ENCODE peak calls at places on chromosomes 7 and 10, in nine cellular contexts. X, J, R, K, S, C, B, E and M are unnamed samples.
A peak's percentile ranks its signal among the peaks of the same experiment; 100 is the strongest.

GRCh38 chr7:29565982-29566746 is 2.5 kb downstream of the PRR15 start:
- DNase-seq in C (peak; percentile 88), K (no peak), X (peak; percentile 76), R (no peak), B (no peak), J (no peak), E (peak; percentile 42), S (peak; percentile 12), M (no peak)

GRCh38 chr10:71522438-71523144 is 125.9 kb downstream of the CDH23 start:
- DNase-seq in K (no peak), X (no peak), S (no peak), C (no peak), E (no peak), R (peak; percentile 42), B (no peak), J (no peak), M (no peak)

GRCh38 chr7:512541-513311 is 6.9 kb downstream of the PDGFA start:
- DNase-seq in J (no peak), C (peak; percentile 89), B (no peak), X (no peak), S (no peak), K (no peak), R (no peak), E (peak; percentile 84), M (no peak)

GRCh38 chr10:44979281-44980181 is 922 bp upstream of the DEPP1 start:
- DNase-seq in C (no peak), R (no peak), K (peak; percentile 73), X (peak; percentile 69), J (no peak), S (no peak), B (no peak), E (no peak), M (no peak)

GRCh38 chr10:78139336-78139735 is 105.7 kb downstream of the RPS24 start:
- DNase-seq in J (no peak), C (peak; percentile 27), R (no peak), B (no peak), S (no peak), K (no peak), E (no peak), X (no peak), M (no peak)

GRCh38 chr7:67019562-67020390 is 23.1 kb downstream of the TYW1 start:
- DNase-seq in R (peak; percentile 53), K (no peak), X (no peak), C (no peak), B (no peak), S (no peak), E (no peak), J (no peak), M (no peak)

GRCh38 chr7:24793982-24794648 is 36.9 kb upstream of the GSDME start:
- DNase-seq in K (no peak), J (no peak), R (no peak), X (no peak), E (no peak), S (no peak), B (no peak), C (no peak), M (no peak)

GRCh38 chr10:24951201-24952145 is 933 bp downstream of the PRTFDC1 start:
- DNase-seq in J (no peak), X (no peak), K (no peak), C (no peak), B (no peak), E (peak; percentile 49), S (peak; percentile 25), R (peak; percentile 25), M (no peak)

GRCh38 chr7:84510501-84510900 is 315.9 kb upstream of the SEMA3A start:
- DNase-seq in B (no peak), K (no peak), S (no peak), E (no peak), R (no peak), J (no peak), X (no peak), C (no peak), M (no peak)

GRCh38 chr10:129586897-129587443 is 119.9 kb downstream of the MGMT start:
- DNase-seq in X (no peak), J (no peak), B (no peak), S (no peak), E (no peak), K (no peak), C (no peak), R (peak; percentile 10), M (no peak)

GRCh38 chr10:131689016-131689415 is 211.8 kb upstream of the PPP2R2D start:
- DNase-seq in C (no peak), B (no peak), K (no peak), R (no peak), J (no peak), E (no peak), S (no peak), X (peak; percentile 69), M (no peak)

GRCh38 chr7:134755422-134756022 is 23.9 kb upstream of the CALD1 start:
- DNase-seq in S (no peak), E (no peak), C (no peak), B (no peak), R (no peak), X (no peak), K (no peak), J (no peak), M (no peak)

GRCh38 chr7:103918928-103919868 is 70.3 kb downstream of the RELN start:
- DNase-seq in K (no peak), X (no peak), C (no peak), R (peak; percentile 26), J (no peak), B (no peak), S (no peak), E (no peak), M (no peak)

GRCh38 chr10:23157691-23158369 is 34.3 kb upstream of the PTF1A start:
- DNase-seq in K (no peak), R (peak; percentile 55), X (no peak), S (no peak), B (no peak), C (no peak), E (no peak), J (no peak), M (peak; percentile 26)

GRCh38 chr7:55641811-55642210 is 69.5 kb upstream of the VOPP1 start:
- DNase-seq in K (no peak), C (no peak), R (no peak), X (no peak), B (no peak), J (no peak), S (no peak), E (no peak), M (no peak)

GRCh38 chr7:19984231-19984632 is 210.8 kb upstream of the TMEM196 start:
- DNase-seq in R (no peak), B (no peak), E (no peak), J (no peak), S (no peak), C (no peak), K (no peak), X (peak; percentile 67), M (no peak)

GRCh38 chr10:93413252-93413689 is 68.9 kb downstream of the MYOF start:
- DNase-seq in J (no peak), E (no peak), K (no peak), R (no peak), X (no peak), S (no peak), C (no peak), B (no peak), M (no peak)

GRCh38 chr7:87219545-87220025 is at the start of gene TMEM243:
- DNase-seq in S (peak; percentile 83), E (peak; percentile 86), J (peak; percentile 78), K (peak; percentile 89), C (peak; percentile 95), X (peak; percentile 98), B (no peak), R (peak; percentile 62), M (peak; percentile 63)
- TF ChIP-seq POLR2A in S (peak; percentile 51), E (peak; percentile 74), J (peak; percentile 38), K (peak; percentile 69), C (peak; percentile 86), X (peak; percentile 37), B (peak; percentile 52), R (no peak), M (peak; percentile 15)

GRCh38 chr7:28480595-28480994 is 68.3 kb downstream of the CREB5 start:
- DNase-seq in X (no peak), C (no peak), B (no peak), J (no peak), S (no peak), E (no peak), R (no peak), K (no peak), M (no peak)

GRCh38 chr7:28479507-28479947 is 67.2 kb downstream of the CREB5 start:
- DNase-seq in R (no peak), S (no peak), C (no peak), J (no peak), X (no peak), E (no peak), B (no peak), K (no peak), M (no peak)

GRCh38 chr7:28483112-28483511 is 70.8 kb downstream of the CREB5 start:
- DNase-seq in K (no peak), J (no peak), R (no peak), B (no peak), S (no peak), C (no peak), E (no peak), X (no peak), M (no peak)

GRCh38 chr7:28483868-28484267 is 71.5 kb downstream of the CREB5 start:
- DNase-seq in R (no peak), B (no peak), E (no peak), J (no peak), K (no peak), X (no peak), C (no peak), S (no peak), M (no peak)

GRCh38 chr7:28481131-28481926 is 69.0 kb downstream of the CREB5 start:
- DNase-seq in X (no peak), R (no peak), K (no peak), E (no peak), B (no peak), J (no peak), C (no peak), S (no peak), M (no peak)
- TF ChIP-seq POLR2A in X (no peak), R (no peak), K (no peak), E (no peak), B (no peak), J (no peak), C (no peak), S (no peak), M (no peak)

DNA sequence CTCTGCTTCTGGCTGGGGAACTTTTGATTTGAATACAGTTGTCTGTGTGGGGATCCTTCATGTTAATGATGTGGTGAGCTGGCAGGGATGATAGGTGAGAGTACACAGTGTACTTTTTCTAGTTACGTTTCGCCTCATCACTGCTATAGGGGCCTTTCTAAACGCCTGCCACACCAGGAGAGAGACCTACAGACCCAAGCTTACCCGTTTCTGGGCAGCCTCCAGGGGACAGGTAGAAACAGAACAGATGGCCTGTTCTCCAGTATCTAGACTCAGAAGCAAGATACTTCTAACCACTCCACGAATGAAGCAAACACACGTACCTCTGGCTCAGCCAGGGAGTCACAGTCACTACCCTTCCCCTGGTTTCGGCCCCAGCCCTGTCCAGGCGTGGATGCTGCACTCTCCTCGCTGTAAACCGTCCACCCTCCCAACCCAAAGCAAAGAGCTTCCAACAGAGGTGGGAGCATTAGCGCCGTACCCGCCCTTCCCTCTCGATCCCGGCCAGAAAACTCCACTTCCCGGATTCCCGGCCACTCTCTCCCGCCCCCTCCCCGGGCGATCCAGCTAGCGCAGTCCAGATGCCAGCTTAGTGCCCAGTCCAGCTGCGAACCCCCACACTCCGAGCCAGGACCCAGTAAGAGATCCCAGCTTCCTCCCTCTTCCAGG is 1.2 kb downstream of the CCDC6 start:
- DNase-seq in R (no peak), X (peak; percentile 86), S (peak; percentile 45), K (no peak), E (peak; percentile 59), J (no peak), B (no peak), C (no peak), M (peak; percentile 27)
- TF ChIP-seq POLR2A in R (no peak), X (no peak), S (no peak), K (no peak), E (peak; percentile 61), J (no peak), B (no peak), C (no peak), M (no peak)

GRCh38 chr10:5976689-5977470 is 463 bp downstream of the IL15RA start:
- DNase-seq in K (no peak), R (peak; percentile 82), J (peak; percentile 33), C (peak; percentile 93), B (peak; percentile 88), E (peak; percentile 70), S (peak; percentile 25), X (peak; percentile 89), M (no peak)
- TF ChIP-seq POLR2A in K (no peak), R (no peak), J (no peak), C (peak; percentile 49), B (no peak), E (no peak), S (no peak), X (no peak), M (no peak)